ENCODE peak calls at places on chromosomes 2 and 18, in nine cellular contexts. One of them, this sample, is unnamed.

GRCh38 chr18:79888016-79888415 is 63.4 kb downstream of the SLC66A2 start:
- DNase-seq in heart left ventricle: peak; percentile 39
- DNase-seq in pancreas: no peak
- DNase-seq in CD4-positive, alpha-beta T cell: no peak
- DNase-seq in progenitor cell of endocrine pancreas: no peak
- DNase-seq in upper lobe of right lung: peak; percentile 58
- DNase-seq in AG04450: no peak
- DNase-seq in stomach: no peak
- DNase-seq in fibroblast of pulmonary artery: no peak
- DNase-seq in this sample: peak; percentile 62

GRCh38 chr2:108554530-108554929 is 20.3 kb downstream of the LIMS1 start:
- DNase-seq in upper lobe of right lung: no peak
- DNase-seq in CD4-positive, alpha-beta T cell: no peak
- DNase-seq in fibroblast of pulmonary artery: no peak
- DNase-seq in AG04450: no peak
- DNase-seq in heart left ventricle: peak; percentile 66
- DNase-seq in pancreas: no peak
- DNase-seq in progenitor cell of endocrine pancreas: no peak
- DNase-seq in stomach: no peak
- DNase-seq in this sample: no peak

GRCh38 chr2:64978514-64979268 is 10.5 kb upstream of the SLC1A4 start:
- DNase-seq in fibroblast of pulmonary artery: peak; percentile 35
- DNase-seq in stomach: no peak
- DNase-seq in AG04450: no peak
- DNase-seq in heart left ventricle: no peak
- DNase-seq in pancreas: no peak
- DNase-seq in upper lobe of right lung: no peak
- DNase-seq in progenitor cell of endocrine pancreas: no peak
- DNase-seq in CD4-positive, alpha-beta T cell: no peak
- DNase-seq in this sample: no peak

GRCh38 chr18:44599409-44599808 is 81.3 kb upstream of the SETBP1 start:
- DNase-seq in pancreas: no peak
- DNase-seq in progenitor cell of endocrine pancreas: no peak
- DNase-seq in heart left ventricle: no peak
- DNase-seq in AG04450: no peak
- DNase-seq in CD4-positive, alpha-beta T cell: no peak
- DNase-seq in upper lobe of right lung: no peak
- DNase-seq in stomach: no peak
- DNase-seq in fibroblast of pulmonary artery: peak; percentile 16
- DNase-seq in this sample: no peak

GRCh38 chr2:106104332-106105062 is 89.6 kb downstream of the UXS1 start:
- DNase-seq in CD4-positive, alpha-beta T cell: peak; percentile 59
- DNase-seq in heart left ventricle: no peak
- DNase-seq in AG04450: no peak
- DNase-seq in upper lobe of right lung: no peak
- DNase-seq in stomach: peak; percentile 74
- DNase-seq in fibroblast of pulmonary artery: peak; percentile 75
- DNase-seq in pancreas: no peak
- DNase-seq in progenitor cell of endocrine pancreas: peak; percentile 48
- DNase-seq in this sample: no peak

GRCh38 chr2:98369710-98370239 is 23.5 kb downstream of the CNGA3 start:
- DNase-seq in AG04450: no peak
- DNase-seq in heart left ventricle: no peak
- DNase-seq in progenitor cell of endocrine pancreas: no peak
- DNase-seq in pancreas: no peak
- DNase-seq in fibroblast of pulmonary artery: no peak
- DNase-seq in stomach: no peak
- DNase-seq in CD4-positive, alpha-beta T cell: no peak
- DNase-seq in upper lobe of right lung: peak; percentile 9
- DNase-seq in this sample: no peak

GRCh38 chr2:61959381-61960293 is 54.2 kb downstream of the COMMD1 start:
- DNase-seq in AG04450: no peak
- DNase-seq in fibroblast of pulmonary artery: no peak
- DNase-seq in CD4-positive, alpha-beta T cell: no peak
- DNase-seq in heart left ventricle: no peak
- DNase-seq in upper lobe of right lung: no peak
- DNase-seq in pancreas: no peak
- DNase-seq in progenitor cell of endocrine pancreas: no peak
- DNase-seq in stomach: no peak
- DNase-seq in this sample: no peak

GRCh38 chr2:211089127-211089526 is 532.7 kb downstream of the CPS1 start:
- DNase-seq in progenitor cell of endocrine pancreas: no peak
- DNase-seq in CD4-positive, alpha-beta T cell: no peak
- DNase-seq in fibroblast of pulmonary artery: no peak
- DNase-seq in stomach: no peak
- DNase-seq in pancreas: no peak
- DNase-seq in heart left ventricle: no peak
- DNase-seq in AG04450: no peak
- DNase-seq in upper lobe of right lung: no peak
- DNase-seq in this sample: no peak

GRCh38 chr2:228901531-228901930 is 369.6 kb downstream of the PID1 start:
- DNase-seq in stomach: no peak
- DNase-seq in upper lobe of right lung: no peak
- DNase-seq in AG04450: no peak
- DNase-seq in progenitor cell of endocrine pancreas: no peak
- DNase-seq in heart left ventricle: no peak
- DNase-seq in fibroblast of pulmonary artery: no peak
- DNase-seq in pancreas: no peak
- DNase-seq in CD4-positive, alpha-beta T cell: no peak
- DNase-seq in this sample: no peak

GRCh38 chr2:63837036-63837594 is 4.6 kb upstream of the UGP2 start:
- DNase-seq in stomach: no peak
- DNase-seq in upper lobe of right lung: no peak
- DNase-seq in heart left ventricle: no peak
- DNase-seq in progenitor cell of endocrine pancreas: no peak
- DNase-seq in fibroblast of pulmonary artery: no peak
- DNase-seq in AG04450: no peak
- DNase-seq in pancreas: no peak
- DNase-seq in CD4-positive, alpha-beta T cell: no peak
- DNase-seq in this sample: no peak

GRCh38 chr18:55781481-55781957 is 193.5 kb upstream of the TCF4 start:
- DNase-seq in stomach: no peak
- DNase-seq in progenitor cell of endocrine pancreas: no peak
- DNase-seq in heart left ventricle: no peak
- DNase-seq in AG04450: no peak
- DNase-seq in upper lobe of right lung: no peak
- DNase-seq in fibroblast of pulmonary artery: peak; percentile 91
- DNase-seq in CD4-positive, alpha-beta T cell: no peak
- DNase-seq in pancreas: no peak
- DNase-seq in this sample: no peak

GRCh38 chr2:193240752-193241151 is 1046.0 kb upstream of the TMEFF2 start:
- DNase-seq in stomach: no peak
- DNase-seq in heart left ventricle: no peak
- DNase-seq in upper lobe of right lung: no peak
- DNase-seq in progenitor cell of endocrine pancreas: no peak
- DNase-seq in pancreas: no peak
- DNase-seq in CD4-positive, alpha-beta T cell: no peak
- DNase-seq in fibroblast of pulmonary artery: peak; percentile 2
- DNase-seq in AG04450: no peak
- DNase-seq in this sample: no peak

GRCh38 chr2:197577446-197577845 is 61.6 kb downstream of the MOB4 start:
- DNase-seq in heart left ventricle: no peak
- DNase-seq in fibroblast of pulmonary artery: no peak
- DNase-seq in upper lobe of right lung: no peak
- DNase-seq in stomach: no peak
- DNase-seq in CD4-positive, alpha-beta T cell: no peak
- DNase-seq in pancreas: no peak
- DNase-seq in AG04450: no peak
- DNase-seq in progenitor cell of endocrine pancreas: no peak
- DNase-seq in this sample: no peak

GRCh38 chr2:57049273-57049672 is 865.5 kb downstream of the CCDC85A start:
- DNase-seq in heart left ventricle: no peak
- DNase-seq in CD4-positive, alpha-beta T cell: no peak
- DNase-seq in stomach: no peak
- DNase-seq in fibroblast of pulmonary artery: no peak
- DNase-seq in upper lobe of right lung: no peak
- DNase-seq in progenitor cell of endocrine pancreas: no peak
- DNase-seq in pancreas: peak; percentile 28
- DNase-seq in AG04450: no peak
- DNase-seq in this sample: no peak

GRCh38 chr2:24115057-24115456 is 8.1 kb downstream of the PFN4 start:
- DNase-seq in heart left ventricle: no peak
- DNase-seq in upper lobe of right lung: no peak
- DNase-seq in progenitor cell of endocrine pancreas: no peak
- DNase-seq in stomach: no peak
- DNase-seq in AG04450: no peak
- DNase-seq in CD4-positive, alpha-beta T cell: no peak
- DNase-seq in pancreas: no peak
- DNase-seq in fibroblast of pulmonary artery: peak; percentile 43
- DNase-seq in this sample: no peak

GRCh38 chr2:18837233-18837632 is 247.9 kb upstream of the NT5C1B start:
- DNase-seq in progenitor cell of endocrine pancreas: no peak
- DNase-seq in heart left ventricle: no peak
- DNase-seq in pancreas: no peak
- DNase-seq in AG04450: no peak
- DNase-seq in stomach: no peak
- DNase-seq in CD4-positive, alpha-beta T cell: no peak
- DNase-seq in fibroblast of pulmonary artery: no peak
- DNase-seq in upper lobe of right lung: no peak
- DNase-seq in this sample: no peak

GRCh38 chr18:29083545-29083944 is 906.6 kb upstream of the CDH2 start:
- DNase-seq in AG04450: no peak
- DNase-seq in heart left ventricle: no peak
- DNase-seq in fibroblast of pulmonary artery: peak; percentile 11
- DNase-seq in CD4-positive, alpha-beta T cell: no peak
- DNase-seq in progenitor cell of endocrine pancreas: no peak
- DNase-seq in stomach: no peak
- DNase-seq in pancreas: no peak
- DNase-seq in upper lobe of right lung: no peak
- DNase-seq in this sample: no peak

GRCh38 chr2:152861349-152861942 is 143.0 kb downstream of the ARL6IP6 start:
- DNase-seq in CD4-positive, alpha-beta T cell: no peak
- DNase-seq in progenitor cell of endocrine pancreas: no peak
- DNase-seq in pancreas: no peak
- DNase-seq in heart left ventricle: no peak
- DNase-seq in AG04450: no peak
- DNase-seq in fibroblast of pulmonary artery: peak; percentile 38
- DNase-seq in upper lobe of right lung: no peak
- DNase-seq in stomach: peak; percentile 27
- DNase-seq in this sample: no peak

DNA sequence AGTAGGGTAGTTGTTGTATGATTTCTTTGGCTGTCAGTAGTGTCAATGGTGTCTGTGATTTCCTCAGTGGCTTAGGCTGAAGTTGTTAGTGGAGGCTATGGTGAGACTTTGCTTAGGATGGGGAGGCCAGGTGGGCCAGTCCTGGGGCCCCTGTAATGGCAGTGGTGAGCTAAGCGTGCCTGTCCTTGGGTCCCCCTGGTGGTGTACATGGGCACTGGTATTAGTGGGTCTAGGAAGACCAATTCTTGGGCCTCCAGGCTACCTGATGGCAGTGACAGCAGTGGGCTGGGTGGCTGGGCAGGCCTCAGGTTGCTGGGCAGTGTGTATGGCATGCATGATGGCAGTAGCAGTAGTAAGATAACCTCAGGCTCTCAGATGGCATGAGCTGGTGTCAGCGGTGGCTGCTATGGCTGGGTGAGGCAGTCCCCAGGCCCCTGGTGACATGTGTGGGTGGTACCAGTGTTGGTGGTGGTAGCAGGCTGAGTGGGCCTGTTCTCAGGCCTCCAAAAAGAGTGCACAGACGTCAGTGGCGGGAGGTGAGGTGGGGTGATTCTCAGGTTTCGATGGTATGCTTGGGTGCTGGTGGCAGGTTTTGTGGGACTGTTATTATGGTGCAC is 103.2 kb downstream of the KLHL14 start:
- DNase-seq in CD4-positive, alpha-beta T cell: no peak
- DNase-seq in progenitor cell of endocrine pancreas: no peak
- DNase-seq in pancreas: no peak
- DNase-seq in AG04450: no peak
- DNase-seq in heart left ventricle: no peak
- DNase-seq in fibroblast of pulmonary artery: no peak
- DNase-seq in upper lobe of right lung: no peak
- DNase-seq in stomach: no peak
- DNase-seq in this sample: no peak
- TF ChIP-seq CTCF in CD4-positive, alpha-beta T cell: no peak
- TF ChIP-seq CTCF in progenitor cell of endocrine pancreas: peak; percentile 20
- TF ChIP-seq CTCF in pancreas: no peak
- TF ChIP-seq CTCF in AG04450: peak; percentile 6
- TF ChIP-seq CTCF in heart left ventricle: no peak
- TF ChIP-seq CTCF in fibroblast of pulmonary artery: no peak
- TF ChIP-seq CTCF in upper lobe of right lung: no peak
- TF ChIP-seq CTCF in stomach: no peak
- TF ChIP-seq CTCF in this sample: peak; percentile 36

DNA sequence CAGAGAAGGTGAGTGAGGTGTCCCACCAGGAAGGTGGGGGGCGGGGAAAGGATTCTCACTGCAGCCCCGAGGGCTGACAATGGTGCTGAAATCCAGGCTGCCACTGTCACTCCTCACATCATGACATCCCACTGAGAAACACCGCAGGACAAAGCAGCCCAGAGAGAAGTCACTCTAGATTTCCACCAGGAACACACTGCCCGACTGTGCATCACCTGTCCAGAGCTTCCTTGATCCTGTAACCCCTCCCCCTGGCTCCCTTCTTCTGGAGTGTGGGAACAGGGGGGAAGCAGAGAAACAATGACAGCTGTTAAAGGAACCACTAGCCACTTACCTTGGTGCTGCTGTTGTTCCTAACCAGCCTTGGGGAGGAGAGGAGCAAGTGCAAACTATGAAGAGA is 69.9 kb downstream of the MRO start:
- DNase-seq in progenitor cell of endocrine pancreas: no peak
- DNase-seq in stomach: no peak
- DNase-seq in CD4-positive, alpha-beta T cell: no peak
- DNase-seq in upper lobe of right lung: no peak
- DNase-seq in heart left ventricle: no peak
- DNase-seq in pancreas: no peak
- DNase-seq in fibroblast of pulmonary artery: no peak
- DNase-seq in AG04450: no peak
- DNase-seq in this sample: no peak
- TF ChIP-seq CTCF in progenitor cell of endocrine pancreas: no peak
- TF ChIP-seq CTCF in stomach: no peak
- TF ChIP-seq CTCF in CD4-positive, alpha-beta T cell: no peak
- TF ChIP-seq CTCF in upper lobe of right lung: no peak
- TF ChIP-seq CTCF in heart left ventricle: no peak
- TF ChIP-seq CTCF in pancreas: no peak
- TF ChIP-seq CTCF in fibroblast of pulmonary artery: no peak
- TF ChIP-seq CTCF in AG04450: no peak
- TF ChIP-seq CTCF in this sample: no peak

DNA sequence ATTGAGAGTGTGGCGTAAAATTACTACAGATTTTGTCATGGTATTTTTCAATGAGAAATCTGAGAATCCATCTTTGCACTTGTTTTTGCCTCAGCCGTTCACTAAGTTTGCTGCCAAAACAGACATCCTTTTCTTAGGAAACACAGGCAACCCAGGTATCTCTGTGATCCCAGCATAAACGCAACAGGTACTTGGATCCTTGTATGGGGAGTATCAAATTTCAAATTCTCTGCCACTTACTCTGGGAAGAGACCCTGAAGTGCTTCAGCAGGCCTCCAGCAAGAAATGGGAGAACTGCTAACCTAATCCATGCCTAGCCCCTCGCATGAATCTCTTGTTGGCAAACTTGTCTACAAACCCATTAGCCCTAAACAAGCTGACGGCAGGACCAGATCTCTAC is 83.1 kb downstream of the BCL11A start:
- DNase-seq in heart left ventricle: no peak
- DNase-seq in fibroblast of pulmonary artery: no peak
- DNase-seq in CD4-positive, alpha-beta T cell: no peak
- DNase-seq in AG04450: no peak
- DNase-seq in progenitor cell of endocrine pancreas: no peak
- DNase-seq in upper lobe of right lung: no peak
- DNase-seq in pancreas: no peak
- DNase-seq in stomach: no peak
- DNase-seq in this sample: no peak
- TF ChIP-seq CTCF in heart left ventricle: no peak
- TF ChIP-seq CTCF in fibroblast of pulmonary artery: no peak
- TF ChIP-seq CTCF in CD4-positive, alpha-beta T cell: no peak
- TF ChIP-seq CTCF in AG04450: no peak
- TF ChIP-seq CTCF in progenitor cell of endocrine pancreas: no peak
- TF ChIP-seq CTCF in upper lobe of right lung: no peak
- TF ChIP-seq CTCF in pancreas: no peak
- TF ChIP-seq CTCF in stomach: no peak
- TF ChIP-seq CTCF in this sample: no peak

GRCh38 chr2:40259900-40260299 is 192.0 kb downstream of the SLC8A1 start:
- DNase-seq in fibroblast of pulmonary artery: no peak
- DNase-seq in upper lobe of right lung: no peak
- DNase-seq in stomach: no peak
- DNase-seq in progenitor cell of endocrine pancreas: no peak
- DNase-seq in AG04450: no peak
- DNase-seq in heart left ventricle: no peak
- DNase-seq in pancreas: no peak
- DNase-seq in CD4-positive, alpha-beta T cell: no peak
- DNase-seq in this sample: no peak
- TF ChIP-seq CTCF in fibroblast of pulmonary artery: no peak
- TF ChIP-seq CTCF in upper lobe of right lung: no peak
- TF ChIP-seq CTCF in stomach: no peak
- TF ChIP-seq CTCF in progenitor cell of endocrine pancreas: no peak
- TF ChIP-seq CTCF in AG04450: no peak
- TF ChIP-seq CTCF in heart left ventricle: no peak
- TF ChIP-seq CTCF in pancreas: no peak
- TF ChIP-seq CTCF in CD4-positive, alpha-beta T cell: no peak
- TF ChIP-seq CTCF in this sample: no peak